ENCODE peak calls at places on chromosomes 12 and 14, in eight cellular contexts. C is tibial artery; S is cardiac muscle cell; A is stimulated activated CD8-positive, alpha-beta memory T cell treated with anti-CD3 and anti-CD28 coated beads, Interleukin-2, amount 100 ng/mL, for 1 hour; Q is CD4-positive, alpha-beta memory T cell; P is left cardiac atrium; T is kidney glomerular epithelial cell; G is HTR-8/SVneo. B is an unnamed sample.

GRCh38 chr12:57744777-57745484 is at the start of gene TSPAN31:
- DNase-seq in C (peak; percentile 99), S (peak; percentile 99), A (peak; percentile 83), T (peak; percentile 97), P (peak; percentile 99), G (peak; percentile 92), Q (peak; percentile 91), B (no peak)

GRCh38 chr14:21041676-21042433 is at the start of gene RNASE7:
- DNase-seq in A (no peak), G (no peak), S (no peak), Q (no peak), P (no peak), T (peak; percentile 19), C (no peak), B (no peak)

GRCh38 chr12:131084341-131085011 is 130.8 kb downstream of the ADGRD1 start:
- DNase-seq in C (peak; percentile 15), P (no peak), T (no peak), A (no peak), S (no peak), Q (no peak), G (no peak), B (no peak)

GRCh38 chr12:86914716-86915115 is 658.5 kb upstream of the MGAT4C start:
- DNase-seq in T (peak; percentile 54), C (peak; percentile 29), S (peak; percentile 80), G (peak; percentile 24), P (no peak), A (no peak), Q (no peak), B (no peak)

GRCh38 chr12:109580272-109580671 is 6.7 kb downstream of the MVK start:
- DNase-seq in C (no peak), Q (no peak), T (no peak), A (no peak), G (no peak), S (no peak), P (no peak), B (no peak)

GRCh38 chr12:90945070-90945649 is 9.8 kb downstream of the CCER1 start:
- DNase-seq in S (peak; percentile 58), T (peak; percentile 7), C (no peak), Q (peak; percentile 6), G (peak; percentile 23), P (no peak), A (no peak), B (no peak)

GRCh38 chr14:56195727-56196126 is 77.5 kb downstream of the PELI2 start:
- DNase-seq in Q (no peak), S (peak; percentile 38), C (no peak), P (no peak), A (no peak), T (no peak), G (no peak), B (no peak)

GRCh38 chr12:53569174-53569557 is 57.0 kb downstream of the ATF7 start:
- DNase-seq in S (peak; percentile 46), A (no peak), Q (no peak), G (no peak), C (no peak), P (no peak), T (no peak), B (no peak)

GRCh38 chr14:62759796-62760195 is 285.5 kb downstream of the KCNH5 start:
- DNase-seq in G (no peak), T (no peak), P (no peak), A (no peak), C (no peak), S (no peak), Q (no peak), B (no peak)

GRCh38 chr12:75635606-75636444 is 124.4 kb upstream of the KRR1 start:
- DNase-seq in P (no peak), T (peak; percentile 75), S (peak; percentile 78), Q (no peak), G (peak; percentile 40), C (no peak), A (no peak), B (peak; percentile 73)

GRCh38 chr12:6828671-6829531 is 694 bp downstream of the P3H3 start:
- DNase-seq in P (peak; percentile 63), A (no peak), G (peak; percentile 70), T (peak; percentile 55), C (peak; percentile 52), S (peak; percentile 60), Q (peak; percentile 46), B (no peak)

GRCh38 chr12:27244680-27245005 is 557 bp downstream of the STK38L start:
- DNase-seq in G (no peak), T (peak; percentile 23), C (no peak), A (no peak), S (peak; percentile 56), P (no peak), Q (no peak), B (no peak)

GRCh38 chr14:46686652-46687051 is 35.1 kb upstream of the RPL10L start:
- DNase-seq in A (no peak), C (no peak), Q (no peak), S (no peak), P (no peak), T (no peak), G (no peak), B (no peak)

GRCh38 chr14:95261616-95262510 is 57.8 kb downstream of the CLMN start:
- DNase-seq in Q (no peak), C (no peak), T (no peak), G (no peak), S (no peak), P (no peak), A (no peak), B (no peak)

GRCh38 chr14:42606839-42607238 is 1000.2 kb downstream of the LRFN5 start:
- DNase-seq in Q (no peak), P (no peak), T (no peak), S (no peak), A (no peak), C (no peak), G (no peak), B (no peak)

GRCh38 chr12:31785318-31785717 is 56.5 kb upstream of the AMN1 start:
- DNase-seq in Q (no peak), T (peak; percentile 15), P (no peak), S (no peak), C (no peak), G (no peak), A (no peak), B (no peak)

GRCh38 chr12:130198026-130198662 is 35.9 kb downstream of the FZD10 start:
- DNase-seq in C (no peak), T (no peak), G (no peak), Q (no peak), S (no peak), P (no peak), A (no peak), B (no peak)

GRCh38 chr14:50954811-50955372 is 10.6 kb upstream of the PYGL start:
- DNase-seq in A (no peak), P (no peak), G (peak; percentile 46), S (peak; percentile 79), Q (no peak), C (no peak), T (peak; percentile 62), B (peak; percentile 22)

GRCh38 chr12:2959508-2960431 is 573 bp downstream of the TEAD4 start:
- DNase-seq in A (no peak), T (peak; percentile 55), Q (no peak), C (peak; percentile 59), S (peak; percentile 66), P (peak; percentile 80), G (peak; percentile 60), B (peak; percentile 85)

GRCh38 chr12:31922341-31923062 is 36.7 kb upstream of the RESF1 start:
- DNase-seq in Q (no peak), T (no peak), A (no peak), C (no peak), S (peak; percentile 37), G (no peak), P (no peak), B (peak; percentile 10)

GRCh38 chr14:68503186-68503825 is 289.6 kb downstream of the ZFP36L1 start:
- DNase-seq in S (no peak), G (no peak), T (no peak), P (no peak), Q (no peak), C (no peak), A (no peak), B (no peak)

GRCh38 chr14:95146079-95146771 is 11.1 kb downstream of the DICER1 start:
- DNase-seq in C (no peak), S (no peak), P (no peak), A (no peak), G (no peak), T (no peak), Q (no peak), B (no peak)

GRCh38 chr12:127728285-127728684 is 538.7 kb upstream of the TMEM132C start:
- DNase-seq in G (no peak), C (no peak), A (no peak), P (no peak), T (no peak), S (no peak), Q (no peak), B (no peak)

GRCh38 chr12:106428379-106428778 is 70.8 kb downstream of the POLR3B start:
- DNase-seq in C (no peak), P (no peak), G (no peak), T (no peak), S (peak; percentile 88), A (no peak), Q (no peak), B (no peak)

GRCh38 chr14:68510201-68510600 is 282.7 kb downstream of the ZFP36L1 start:
- DNase-seq in A (no peak), P (peak; percentile 44), T (no peak), S (peak; percentile 72), C (peak; percentile 80), Q (no peak), G (no peak), B (no peak)

GRCh38 chr14:35406811-35407630 is 2.5 kb upstream of the NFKBIA start:
- DNase-seq in T (peak; percentile 55), A (no peak), C (no peak), G (peak; percentile 60), S (peak; percentile 75), P (no peak), Q (peak; percentile 50), B (peak; percentile 47)

GRCh38 chr12:50642035-50642451 is 121.9 kb upstream of the ATF1 start:
- DNase-seq in S (peak; percentile 56), G (peak; percentile 30), T (peak; percentile 63), A (no peak), P (no peak), C (no peak), Q (no peak), B (no peak)

GRCh38 chr12:107320031-107320928 is 226.9 kb upstream of the CRY1 start:
- DNase-seq in C (no peak), T (peak; percentile 54), G (no peak), P (peak; percentile 28), S (peak; percentile 24), Q (peak; percentile 77), A (peak; percentile 48), B (peak; percentile 16)

GRCh38 chr12:2631613-2632350 is 163.0 kb upstream of the FKBP4 start:
- DNase-seq in G (no peak), S (no peak), C (no peak), A (no peak), Q (no peak), P (no peak), T (no peak), B (no peak)

GRCh38 chr14:35747379-35747778 is 61.7 kb downstream of the RALGAPA1 start:
- DNase-seq in Q (no peak), C (no peak), T (peak; percentile 18), S (peak; percentile 1), A (no peak), G (no peak), P (no peak), B (peak; percentile 76)

GRCh38 chr14:58133739-58134138 is 18.3 kb downstream of the ARMH4 start:
- DNase-seq in A (no peak), P (no peak), T (peak; percentile 88), Q (no peak), C (no peak), G (no peak), S (peak; percentile 45), B (no peak)

GRCh38 chr14:85535916-85536834 is 6.2 kb downstream of the FLRT2 start:
- DNase-seq in Q (no peak), P (no peak), T (peak; percentile 27), S (peak; percentile 73), A (no peak), G (peak; percentile 23), C (no peak), B (peak; percentile 71)

GRCh38 chr14:59360923-59361794 is 104.0 kb downstream of the GPR135 start:
- DNase-seq in C (peak; percentile 50), G (peak; percentile 90), Q (no peak), P (peak; percentile 76), T (peak; percentile 49), S (peak; percentile 92), A (no peak), B (no peak)

GRCh38 chr12:123036471-123037285 is 56.2 kb downstream of the ARL6IP4 start:
- DNase-seq in S (no peak), Q (no peak), T (no peak), C (no peak), P (no peak), G (no peak), A (no peak), B (no peak)

B was measured in SJSA1.